ENCODE peak calls at places on chromosomes 11 and 22, in six cellular contexts. B is HuH-7, A is hypothalamus, P is AG09309, L is PC-3, O is thoracic aorta. V is an unnamed sample.

GRCh38 chr11:66189031-66189745 is 79.3 kb upstream of the RAB1B start:
- DNase-seq in B (no peak), A (no peak), P (no peak), L (peak), O (no peak), V (no peak)

GRCh38 chr11:7413961-7414728 is 71.2 kb upstream of the OLFML1 start:
- DNase-seq in B (peak), A (no peak), P (no peak), L (peak), O (no peak), V (peak)

GRCh38 chr22:47452184-47452583 is 689.7 kb downstream of the TBC1D22A start:
- DNase-seq in B (peak), A (no peak), P (no peak), L (peak), O (no peak), V (peak)

GRCh38 chr22:50445071-50445879 is 29.6 kb downstream of the SBF1 start:
- DNase-seq in B (no peak), A (no peak), P (no peak), L (no peak), O (no peak), V (no peak)

GRCh38 chr11:92623055-92623454 is 346.4 kb upstream of the MTNR1B start:
- DNase-seq in B (no peak), A (no peak), P (no peak), L (no peak), O (no peak), V (no peak)

GRCh38 chr22:40183029-40183581 is 5.4 kb downstream of the TNRC6B start:
- DNase-seq in B (no peak), A (no peak), P (peak), L (peak), O (no peak), V (peak)

GRCh38 chr11:130371004-130371590 is 56.4 kb upstream of the ZBTB44 start:
- DNase-seq in B (peak), A (no peak), P (no peak), L (peak), O (no peak), V (peak)

GRCh38 chr11:110337570-110338193 is 41.3 kb upstream of the RDX start:
- DNase-seq in B (no peak), A (no peak), P (no peak), L (peak), O (no peak), V (peak)

GRCh38 chr22:19965771-19966709 is 24.4 kb upstream of the TXNRD2 start:
- DNase-seq in B (peak), A (no peak), P (no peak), L (no peak), O (no peak), V (no peak)

GRCh38 chr11:1943576-1943975 is 3.6 kb upstream of the MRPL23 start:
- DNase-seq in B (no peak), A (no peak), P (no peak), L (peak), O (no peak), V (peak)

GRCh38 chr11:107619926-107620325 is 29.0 kb downstream of the ELMOD1 start:
- DNase-seq in B (no peak), A (no peak), P (no peak), L (no peak), O (no peak), V (no peak)

GRCh38 chr11:96045622-96046456 is 121.9 kb upstream of the MTMR2 start:
- DNase-seq in B (no peak), A (peak), P (peak), L (no peak), O (peak), V (no peak)

GRCh38 chr11:798093-798713 is at the start of gene SLC25A22:
- DNase-seq in B (peak), A (peak), P (no peak), L (peak), O (no peak), V (peak)

GRCh38 chr22:19610518-19611253 is 86.5 kb upstream of the CLDN5 start:
- DNase-seq in B (no peak), A (no peak), P (no peak), L (no peak), O (no peak), V (no peak)

GRCh38 chr11:69674267-69674885 is 777 bp downstream of the LTO1 start:
- DNase-seq in B (no peak), A (no peak), P (no peak), L (peak), O (no peak), V (no peak)

GRCh38 chr11:66850588-66851250 is 6.1 kb upstream of the LRFN4 start:
- DNase-seq in B (no peak), A (no peak), P (no peak), L (no peak), O (no peak), V (peak)

GRCh38 chr11:131392528-131393255 is 22.3 kb downstream of the NTM start:
- DNase-seq in B (no peak), A (no peak), P (no peak), L (peak), O (no peak), V (no peak)

GRCh38 chr11:68839054-68839865 is 2.5 kb downstream of the CPT1A start:
- DNase-seq in B (peak), A (peak), P (peak), L (peak), O (peak), V (peak)

GRCh38 chr22:43504068-43504467 is 92.3 kb downstream of the MPPED1 start:
- DNase-seq in B (no peak), A (no peak), P (no peak), L (no peak), O (no peak), V (no peak)

GRCh38 chr11:106668147-106668546 is 350.1 kb downstream of the GUCY1A2 start:
- DNase-seq in B (no peak), A (no peak), P (peak), L (peak), O (no peak), V (no peak)

GRCh38 chr11:5690216-5690615 is 626 bp downstream of the TRIM22 start:
- DNase-seq in B (no peak), A (no peak), P (no peak), L (no peak), O (no peak), V (no peak)

GRCh38 chr11:127003260-127003981 is 2.9 kb upstream of the KIRREL3 start:
- DNase-seq in B (no peak), A (peak), P (no peak), L (no peak), O (no peak), V (no peak)

V was measured in Caco-2.